ENCODE peak calls at places on chromosomes 12 and 14, in five cellular contexts. Z is NCI-H1092; F is activated CD4-positive, alpha-beta T cell treated with anti-CD3 and anti-CD28 coated beads for 24 hours; B is iPS DF 6.9; K is activated T-helper 1 cell treated with Interleukin-2 at 50 U/mL for 16 hours. S is an unnamed sample.

GRCh38 chr12:95820096-95820703 is 29.6 kb upstream of the NTN4 start:
- DNase-seq in Z (peak), F (no peak), B (no peak), K (no peak), S (no peak)

GRCh38 chr12:115872919-115873357 is 404.6 kb downstream of the MED13L start:
- DNase-seq in Z (no peak), F (no peak), B (peak), K (no peak), S (peak)

GRCh38 chr12:123094349-123095073 is 56.4 kb downstream of the PITPNM2 start:
- DNase-seq in Z (no peak), F (no peak), B (no peak), K (no peak), S (peak)

GRCh38 chr12:70052931-70053497 is 190.2 kb upstream of the CNOT2 start:
- DNase-seq in Z (no peak), F (no peak), B (no peak), K (no peak), S (peak)

GRCh38 chr12:125021096-125021495 is 27.7 kb downstream of the BRI3BP start:
- DNase-seq in Z (no peak), F (no peak), B (no peak), K (no peak), S (no peak)

GRCh38 chr14:77421241-77421640 is 2.1 kb downstream of the NOXRED1 start:
- DNase-seq in Z (no peak), F (no peak), B (no peak), K (no peak), S (no peak)

GRCh38 chr12:47863985-47864384 is 40.8 kb downstream of the VDR start:
- DNase-seq in Z (no peak), F (no peak), B (no peak), K (no peak), S (peak)

GRCh38 chr12:77685112-77685511 is 145.6 kb upstream of the NAV3 start:
- DNase-seq in Z (peak), F (no peak), B (peak), K (no peak), S (peak)

GRCh38 chr12:97301576-97301975 is 161.0 kb upstream of the RMST start:
- DNase-seq in Z (no peak), F (no peak), B (no peak), K (no peak), S (no peak)

GRCh38 chr12:58206876-58207275 is 265.5 kb downstream of the ATP23 start:
- DNase-seq in Z (no peak), F (no peak), B (no peak), K (no peak), S (no peak)

GRCh38 chr12:117333331-117334000 is 28.0 kb downstream of the NOS1 start:
- DNase-seq in Z (no peak), F (no peak), B (no peak), K (no peak), S (no peak)

GRCh38 chr12:116863275-116863767 is 17.9 kb downstream of the HRK start:
- DNase-seq in Z (no peak), F (no peak), B (no peak), K (no peak), S (peak)

S was measured in islet precursor cell.